ENCODE peak calls at places on chromosomes 16 and 17, in four cellular contexts. W is thoracic aorta, K is cortex of kidney, X is tibial nerve. C is an unnamed sample.
A peak's percentile ranks its signal among the peaks of the same experiment; 100 is the strongest.

GRCh38 chr16:87017388-87018012 is 299.7 kb downstream of the C16orf95 start:
- DNase-seq in W (no peak), K (no peak), X (no peak), C (peak; percentile 67)

GRCh38 chr16:86991679-86992078 is 325.5 kb downstream of the C16orf95 start:
- DNase-seq in W (no peak), K (no peak), X (no peak), C (no peak)

GRCh38 chr17:65359016-65359415 is 202.4 kb downstream of the AXIN2 start:
- DNase-seq in W (no peak), K (no peak), X (no peak), C (peak; percentile 68)

GRCh38 chr17:45942284-45942683 is 47.9 kb downstream of the MAPT start:
- DNase-seq in W (peak; percentile 57), K (no peak), X (no peak), C (no peak)

GRCh38 chr16:11149011-11149616 is 106.9 kb downstream of the SOCS1 start:
- DNase-seq in W (no peak), K (no peak), X (no peak), C (no peak)

GRCh38 chr17:58311429-58311894 is 17.1 kb downstream of the TSPOAP1 start:
- DNase-seq in W (no peak), K (no peak), X (no peak), C (no peak)

GRCh38 chr17:8151120-8151640 is 1.0 kb downstream of the PER1 start:
- DNase-seq in W (peak; percentile 62), K (no peak), X (peak; percentile 78), C (peak; percentile 48)

GRCh38 chr17:57289613-57290012 is 33.3 kb downstream of the MSI2 start:
- DNase-seq in W (no peak), K (no peak), X (no peak), C (no peak)

GRCh38 chr17:143785-144281 is 6.5 kb downstream of the SCGB1C2 start:
- DNase-seq in W (no peak), K (peak; percentile 44), X (peak; percentile 64), C (peak; percentile 8)

GRCh38 chr17:63189930-63190329 is 223.9 kb downstream of the TANC2 start:
- DNase-seq in W (no peak), K (no peak), X (no peak), C (no peak)

GRCh38 chr17:60345233-60345632 is 46.7 kb downstream of the USP32 start:
- DNase-seq in W (no peak), K (no peak), X (no peak), C (no peak)

GRCh38 chr16:54937673-54938350 is 7.1 kb downstream of the IRX5 start:
- DNase-seq in W (no peak), K (no peak), X (no peak), C (no peak)

GRCh38 chr17:82238562-82239201 is 9.8 kb downstream of the SLC16A3 start:
- DNase-seq in W (no peak), K (no peak), X (peak; percentile 59), C (peak; percentile 79)

GRCh38 chr16:68902376-68903345 is 59.3 kb downstream of the TANGO6 start:
- DNase-seq in W (no peak), K (no peak), X (no peak), C (no peak)

GRCh38 chr16:89309438-89310122 is 92.1 kb downstream of the ZNF778 start:
- DNase-seq in W (no peak), K (no peak), X (no peak), C (no peak)

GRCh38 chr16:31527617-31528287 is at the start of gene AHSP:
- DNase-seq in W (no peak), K (no peak), X (no peak), C (no peak)

GRCh38 chr17:45896803-45897693 is 2.7 kb downstream of the MAPT start:
- DNase-seq in W (no peak), K (no peak), X (no peak), C (no peak)

GRCh38 chr17:46179375-46179999 is 13.7 kb downstream of the KANSL1 start:
- DNase-seq in W (no peak), K (no peak), X (no peak), C (no peak)

GRCh38 chr16:86195863-86196630 is 297.1 kb downstream of the IRF8 start:
- DNase-seq in W (no peak), K (no peak), X (no peak), C (no peak)

GRCh38 chr17:73541561-73541981 is 102.7 kb downstream of the SDK2 start:
- DNase-seq in W (no peak), K (no peak), X (no peak), C (no peak)

GRCh38 chr16:27789150-27789549 is 239.2 kb downstream of the KATNIP start:
- DNase-seq in W (no peak), K (no peak), X (no peak), C (no peak)

GRCh38 chr17:9313346-9313745 is 262.3 kb downstream of the STX8 start:
- DNase-seq in W (no peak), K (no peak), X (no peak), C (no peak)

GRCh38 chr17:42690596-42690995 is 8.3 kb downstream of the CNTNAP1 start:
- DNase-seq in W (no peak), K (no peak), X (no peak), C (no peak)

GRCh38 chr17:67718325-67718941 is 697 bp downstream of the NOL11 start:
- DNase-seq in W (no peak), K (no peak), X (no peak), C (no peak)

GRCh38 chr17:61335845-61336655 is 63.6 kb upstream of the TBX2 start:
- DNase-seq in W (no peak), K (no peak), X (no peak), C (no peak)

GRCh38 chr17:42512246-42512645 is 23.8 kb upstream of the NAGLU start:
- DNase-seq in W (no peak), K (no peak), X (no peak), C (no peak)

GRCh38 chr17:41464682-41465081 is 2.5 kb downstream of the KRT32 start:
- DNase-seq in W (peak; percentile 21), K (no peak), X (peak; percentile 23), C (peak; percentile 55)

GRCh38 chr16:14249291-14250032 is 178.3 kb downstream of the MRTFB start:
- DNase-seq in W (no peak), K (no peak), X (peak; percentile 22), C (no peak)

GRCh38 chr16:57178296-57178695 is 7.5 kb downstream of the PSME3IP1 start:
- DNase-seq in W (no peak), K (no peak), X (no peak), C (no peak)

GRCh38 chr17:37170881-37171460 is 204.8 kb upstream of the C17orf78 start:
- DNase-seq in W (no peak), K (no peak), X (no peak), C (no peak)

GRCh38 chr17:45820052-45820780 is 24.5 kb upstream of the SPPL2C start:
- DNase-seq in W (no peak), K (no peak), X (no peak), C (no peak)

GRCh38 chr16:67161595-67162058 is 1.9 kb downstream of the FBXL8 start:
- DNase-seq in W (no peak), K (no peak), X (no peak), C (no peak)

GRCh38 chr17:61997649-61998048 is 67.4 kb downstream of the MED13 start:
- DNase-seq in W (no peak), K (no peak), X (no peak), C (peak; percentile 10)

GRCh38 chr17:3573246-3574100 is 15.9 kb upstream of the TRPV3 start:
- DNase-seq in W (no peak), K (no peak), X (no peak), C (no peak)

GRCh38 chr16:84313921-84314320 is 19.2 kb downstream of the WFDC1 start:
- DNase-seq in W (no peak), K (no peak), X (no peak), C (no peak)

GRCh38 chr17:19978206-19978802 is 676 bp upstream of the AKAP10 start:
- DNase-seq in W (no peak), K (no peak), X (no peak), C (no peak)

C was measured in non-pigmented ciliary epithelial cell.